ENCODE peak calls at places on chromosomes 7 and 10, in six cellular contexts. One of them, this sample, is unnamed.

GRCh38 chr10:72145657-72146450 is 57.5 kb upstream of the SPOCK2 start:
- DNase-seq in putamen: no peak
- DNase-seq in activated naive CD8-positive, alpha-beta T cell treated with anti-CD3 and anti-CD28 coated beads for 36 hours: no peak
- DNase-seq in AG08395: no peak
- DNase-seq in effector memory CD4-positive, alpha-beta T cell: no peak
- DNase-seq in nucleus accumbens: no peak
- DNase-seq in this sample: no peak

GRCh38 chr10:78890506-78890905 is 178.3 kb upstream of the ZMIZ1 start:
- DNase-seq in putamen: no peak
- DNase-seq in AG08395: no peak
- DNase-seq in activated naive CD8-positive, alpha-beta T cell treated with anti-CD3 and anti-CD28 coated beads for 36 hours: no peak
- DNase-seq in effector memory CD4-positive, alpha-beta T cell: no peak
- DNase-seq in nucleus accumbens: no peak
- DNase-seq in this sample: no peak

GRCh38 chr7:117630907-117631564 is 151.2 kb downstream of the CFTR start:
- DNase-seq in activated naive CD8-positive, alpha-beta T cell treated with anti-CD3 and anti-CD28 coated beads for 36 hours: no peak
- DNase-seq in nucleus accumbens: no peak
- DNase-seq in AG08395: no peak
- DNase-seq in putamen: no peak
- DNase-seq in effector memory CD4-positive, alpha-beta T cell: no peak
- DNase-seq in this sample: no peak

GRCh38 chr7:154929006-154929726 is 73.8 kb downstream of the PAXIP1 start:
- DNase-seq in putamen: no peak
- DNase-seq in effector memory CD4-positive, alpha-beta T cell: no peak
- DNase-seq in AG08395: no peak
- DNase-seq in activated naive CD8-positive, alpha-beta T cell treated with anti-CD3 and anti-CD28 coated beads for 36 hours: no peak
- DNase-seq in nucleus accumbens: no peak
- DNase-seq in this sample: no peak

GRCh38 chr10:12445701-12446334 is 96.5 kb downstream of the CAMK1D start:
- DNase-seq in nucleus accumbens: no peak
- DNase-seq in effector memory CD4-positive, alpha-beta T cell: no peak
- DNase-seq in AG08395: no peak
- DNase-seq in activated naive CD8-positive, alpha-beta T cell treated with anti-CD3 and anti-CD28 coated beads for 36 hours: no peak
- DNase-seq in putamen: no peak
- DNase-seq in this sample: no peak

GRCh38 chr10:69130251-69130650 is 6.3 kb downstream of the VPS26A start:
- DNase-seq in nucleus accumbens: no peak
- DNase-seq in AG08395: peak
- DNase-seq in putamen: no peak
- DNase-seq in activated naive CD8-positive, alpha-beta T cell treated with anti-CD3 and anti-CD28 coated beads for 36 hours: no peak
- DNase-seq in effector memory CD4-positive, alpha-beta T cell: no peak
- DNase-seq in this sample: no peak

GRCh38 chr7:1576521-1577253 is 6.9 kb upstream of the PSMG3 start:
- DNase-seq in putamen: no peak
- DNase-seq in effector memory CD4-positive, alpha-beta T cell: no peak
- DNase-seq in nucleus accumbens: no peak
- DNase-seq in AG08395: no peak
- DNase-seq in activated naive CD8-positive, alpha-beta T cell treated with anti-CD3 and anti-CD28 coated beads for 36 hours: no peak
- DNase-seq in this sample: no peak

GRCh38 chr7:109437957-109438356 is 868.3 kb downstream of the DNAJB9 start:
- DNase-seq in activated naive CD8-positive, alpha-beta T cell treated with anti-CD3 and anti-CD28 coated beads for 36 hours: no peak
- DNase-seq in putamen: no peak
- DNase-seq in AG08395: no peak
- DNase-seq in nucleus accumbens: no peak
- DNase-seq in effector memory CD4-positive, alpha-beta T cell: no peak
- DNase-seq in this sample: no peak

GRCh38 chr10:130575756-130576285 is 439.6 kb downstream of the GLRX3 start:
- DNase-seq in putamen: no peak
- DNase-seq in AG08395: no peak
- DNase-seq in nucleus accumbens: no peak
- DNase-seq in activated naive CD8-positive, alpha-beta T cell treated with anti-CD3 and anti-CD28 coated beads for 36 hours: no peak
- DNase-seq in effector memory CD4-positive, alpha-beta T cell: no peak
- DNase-seq in this sample: no peak

GRCh38 chr7:33904680-33905388 is 505 bp upstream of the BMPER start:
- DNase-seq in AG08395: peak
- DNase-seq in nucleus accumbens: no peak
- DNase-seq in putamen: peak
- DNase-seq in activated naive CD8-positive, alpha-beta T cell treated with anti-CD3 and anti-CD28 coated beads for 36 hours: peak
- DNase-seq in effector memory CD4-positive, alpha-beta T cell: no peak
- DNase-seq in this sample: peak

GRCh38 chr7:55969391-55969790 is 5.0 kb downstream of the NIPSNAP2 start:
- DNase-seq in AG08395: no peak
- DNase-seq in effector memory CD4-positive, alpha-beta T cell: no peak
- DNase-seq in nucleus accumbens: no peak
- DNase-seq in activated naive CD8-positive, alpha-beta T cell treated with anti-CD3 and anti-CD28 coated beads for 36 hours: no peak
- DNase-seq in putamen: no peak
- DNase-seq in this sample: no peak

GRCh38 chr7:103093429-103093828 is 18.5 kb downstream of the ARMC10 start:
- DNase-seq in putamen: no peak
- DNase-seq in AG08395: no peak
- DNase-seq in effector memory CD4-positive, alpha-beta T cell: no peak
- DNase-seq in nucleus accumbens: no peak
- DNase-seq in activated naive CD8-positive, alpha-beta T cell treated with anti-CD3 and anti-CD28 coated beads for 36 hours: no peak
- DNase-seq in this sample: no peak

GRCh38 chr7:44990520-44991023 is 9.4 kb upstream of the CCM2 start:
- DNase-seq in effector memory CD4-positive, alpha-beta T cell: no peak
- DNase-seq in activated naive CD8-positive, alpha-beta T cell treated with anti-CD3 and anti-CD28 coated beads for 36 hours: no peak
- DNase-seq in nucleus accumbens: no peak
- DNase-seq in AG08395: no peak
- DNase-seq in putamen: peak
- DNase-seq in this sample: no peak

GRCh38 chr7:84092207-84092606 is 102.4 kb downstream of the SEMA3A start:
- DNase-seq in activated naive CD8-positive, alpha-beta T cell treated with anti-CD3 and anti-CD28 coated beads for 36 hours: peak
- DNase-seq in AG08395: peak
- DNase-seq in putamen: no peak
- DNase-seq in nucleus accumbens: no peak
- DNase-seq in effector memory CD4-positive, alpha-beta T cell: no peak
- DNase-seq in this sample: no peak

GRCh38 chr10:66837990-66838389 is 87.8 kb upstream of the LRRTM3 start:
- DNase-seq in nucleus accumbens: no peak
- DNase-seq in activated naive CD8-positive, alpha-beta T cell treated with anti-CD3 and anti-CD28 coated beads for 36 hours: no peak
- DNase-seq in putamen: no peak
- DNase-seq in AG08395: peak
- DNase-seq in effector memory CD4-positive, alpha-beta T cell: no peak
- DNase-seq in this sample: no peak

This sample was measured in right lobe of liver.